ENCODE peak calls at places on chromosomes 3 and 15, in seven cellular contexts. W, M, N, D, S, G and I are unnamed samples.
A peak's percentile ranks its signal among the peaks of the same experiment; 100 is the strongest.

GRCh38 chr3:17761563-17761962 is 19.1 kb upstream of the TBC1D5 start:
- DNase-seq in G (no peak), M (no peak), D (no peak), S (no peak), N (no peak), W (no peak), I (no peak)

GRCh38 chr15:73704869-73705645 is 20.9 kb downstream of the CD276 start:
- DNase-seq in M (peak; percentile 59), G (no peak), N (peak; percentile 89), D (peak; percentile 68), W (peak; percentile 66), S (peak; percentile 86), I (peak; percentile 78)

GRCh38 chr3:129598484-129598883 is 8.0 kb downstream of the PLXND1 start:
- DNase-seq in D (no peak), G (no peak), N (no peak), W (no peak), S (no peak), M (no peak), I (no peak)

GRCh38 chr15:65175511-65175910 is 9.6 kb downstream of the CLPX start:
- DNase-seq in W (no peak), S (no peak), G (no peak), D (no peak), N (no peak), M (no peak), I (no peak)

GRCh38 chr3:148360046-148360445 is 337.7 kb upstream of the AGTR1 start:
- DNase-seq in S (no peak), D (no peak), G (no peak), W (peak; percentile 62), M (no peak), N (no peak), I (no peak)

GRCh38 chr15:79948095-79948695 is 22.8 kb downstream of the BCL2A1 start:
- DNase-seq in S (no peak), N (no peak), D (no peak), W (no peak), M (no peak), G (no peak), I (no peak)

GRCh38 chr3:160544837-160545236 is 20.5 kb downstream of the KPNA4 start:
- DNase-seq in W (no peak), D (peak; percentile 13), S (no peak), N (no peak), G (no peak), M (no peak), I (no peak)

GRCh38 chr3:2784627-2785026 is 325.5 kb downstream of the IL5RA start:
- DNase-seq in S (no peak), N (no peak), M (no peak), D (no peak), G (no peak), W (no peak), I (no peak)

GRCh38 chr3:169664034-169664820 is 715 bp upstream of the MECOM start:
- DNase-seq in D (peak; percentile 22), N (peak; percentile 34), M (no peak), S (peak; percentile 35), W (no peak), G (no peak), I (peak; percentile 36)

GRCh38 chr3:174191380-174191779 is 667.8 kb upstream of the NAALADL2 start:
- DNase-seq in D (no peak), N (no peak), W (no peak), S (no peak), M (peak; percentile 87), G (no peak), I (no peak)

GRCh38 chr15:75666823-75667501 is 19.2 kb downstream of the SNX33 start:
- DNase-seq in G (peak; percentile 91), M (no peak), W (peak; percentile 100), S (no peak), D (peak; percentile 90), N (no peak), I (no peak)

GRCh38 chr3:193777524-193777923 is 184.5 kb downstream of the OPA1 start:
- DNase-seq in N (no peak), M (no peak), D (no peak), G (no peak), W (no peak), S (no peak), I (no peak)

GRCh38 chr3:105851176-105851575 is 17.6 kb downstream of the CBLB start:
- DNase-seq in M (no peak), N (no peak), D (no peak), W (no peak), G (no peak), S (no peak), I (no peak)

GRCh38 chr3:43071313-43071893 is 34.5 kb downstream of the POMGNT2 start:
- DNase-seq in G (peak; percentile 19), S (peak; percentile 28), W (peak; percentile 8), N (peak; percentile 74), D (peak; percentile 49), M (no peak), I (peak; percentile 19)

GRCh38 chr3:143849854-143850549 is 1.7 kb upstream of the SLC9A9 start:
- DNase-seq in D (peak; percentile 52), W (peak; percentile 89), S (no peak), G (no peak), M (peak; percentile 88), N (no peak), I (no peak)

GRCh38 chr3:74328505-74328904 is 286.0 kb downstream of the CNTN3 start:
- DNase-seq in N (no peak), D (no peak), M (no peak), S (no peak), W (no peak), G (no peak), I (no peak)

GRCh38 chr15:24858737-24859601 is 95.8 kb upstream of the SNRPN start:
- DNase-seq in S (no peak), D (peak; percentile 25), N (peak; percentile 64), W (peak; percentile 11), G (no peak), M (no peak), I (peak; percentile 80)

GRCh38 chr3:106194726-106195125 is 325.9 kb upstream of the CBLB start:
- DNase-seq in M (no peak), N (no peak), D (no peak), S (no peak), G (no peak), W (no peak), I (no peak)

GRCh38 chr3:13878711-13879101 is 1.2 kb downstream of the WNT7A start:
- DNase-seq in D (peak; percentile 54), G (no peak), S (peak; percentile 69), M (no peak), W (no peak), N (peak; percentile 60), I (peak; percentile 68)

GRCh38 chr15:44468713-44469385 is 41.4 kb downstream of the CTDSPL2 start:
- DNase-seq in M (no peak), D (peak; percentile 58), N (no peak), W (peak; percentile 80), G (peak; percentile 24), S (peak; percentile 20), I (no peak)

GRCh38 chr3:9385209-9385936 is 12.0 kb upstream of the SETD5 start:
- DNase-seq in G (no peak), M (no peak), N (no peak), W (no peak), S (no peak), D (no peak), I (no peak)

GRCh38 chr3:77042892-77043291 is 3.0 kb downstream of the ROBO2 start:
- DNase-seq in M (no peak), S (peak; percentile 30), N (peak; percentile 24), W (peak; percentile 6), D (peak; percentile 23), G (no peak), I (peak; percentile 26)

GRCh38 chr3:170419301-170420087 is 826 bp downstream of the CLDN11 start:
- DNase-seq in N (peak; percentile 74), M (no peak), D (no peak), G (no peak), S (peak; percentile 32), W (peak; percentile 85), I (peak; percentile 76)

GRCh38 chr3:49026536-49026935 is 2.7 kb downstream of the IMPDH2 start:
- DNase-seq in W (no peak), G (no peak), S (no peak), M (no peak), D (no peak), N (no peak), I (no peak)
- H3K4me1 ChIP-seq in W (peaks cover 22% of the 10 kb centered on the region), G (peaks cover 52% of the 10 kb centered on the region), S (peaks cover 41% of the 10 kb centered on the region), M (peaks cover 52% of the 10 kb centered on the region), D (peaks cover 40% of the 10 kb centered on the region), N (peaks cover 16% of the 10 kb centered on the region), I (peaks cover 18% of the 10 kb centered on the region)

GRCh38 chr3:12287727-12288465 is 974 bp upstream of the PPARG start:
- DNase-seq in N (peak; percentile 69), S (peak; percentile 77), M (no peak), G (no peak), W (peak; percentile 63), D (peak; percentile 63), I (peak; percentile 78)
- H2AFZ ChIP-seq in N (peak overlapping the region; percentile 83), S (peak overlapping the region; percentile 80), M (no peak overlapping the region), G (no peak overlapping the region), W (peak overlapping the region; percentile 81), D (peak overlapping the region; percentile 77), I (peak overlapping the region; percentile 93)

DNA sequence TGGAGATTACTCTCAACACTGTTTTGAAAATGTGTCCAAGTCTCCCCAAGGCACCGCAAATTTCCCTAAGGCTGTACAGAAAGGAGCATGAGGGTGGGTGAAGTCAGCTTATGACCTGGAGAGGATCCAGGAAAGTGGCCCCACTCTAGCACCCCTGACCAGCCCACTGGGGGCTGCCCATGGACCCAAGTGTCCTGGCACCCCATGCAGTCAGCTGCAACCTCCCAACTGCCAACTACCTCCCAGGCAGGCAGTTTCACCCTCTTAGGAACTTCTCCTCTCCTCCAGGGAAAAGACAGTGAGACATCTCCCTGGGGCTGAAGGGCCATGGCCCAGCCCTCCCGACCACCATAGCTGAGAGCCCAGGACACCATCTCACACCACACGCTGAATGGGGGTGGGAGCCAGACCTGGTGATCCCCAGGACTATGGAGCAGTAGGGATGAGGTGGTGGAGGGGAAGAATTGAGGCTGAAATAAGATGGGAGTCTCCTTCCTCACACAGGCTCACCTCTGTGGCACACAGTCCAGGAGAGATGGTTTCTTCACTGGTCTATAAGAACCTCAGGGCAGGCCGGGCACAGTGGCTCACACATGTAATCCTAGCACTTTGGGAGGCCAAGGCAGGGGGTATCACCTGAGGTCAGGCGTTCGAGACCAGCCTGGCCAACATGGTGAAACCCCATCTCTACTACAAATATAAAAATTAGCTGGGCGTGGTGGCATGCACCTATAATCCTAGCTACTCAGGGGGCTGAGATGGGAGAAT is 104.4 kb downstream of the DAPK2 start:
- DNase-seq in S (no peak), W (no peak), G (no peak), N (no peak), M (no peak), D (no peak), I (no peak)
- TF ChIP-seq EZH2phosphoT487 in S (no peak), W (no peak), G (no peak), N (no peak), M (no peak), D (no peak), I (no peak)

GRCh38 chr15:100899601-100900000 is 19.6 kb upstream of the LRRK1 start:
- DNase-seq in W (no peak), G (no peak), S (no peak), N (no peak), M (no peak), D (no peak), I (no peak)

GRCh38 chr15:100897873-100898490 is 18.4 kb downstream of the ALDH1A3 start:
- DNase-seq in S (no peak), G (no peak), D (no peak), W (no peak), N (no peak), M (no peak), I (no peak)

GRCh38 chr15:100898661-100899462 is 19.2 kb downstream of the ALDH1A3 start:
- DNase-seq in M (no peak), G (no peak), S (no peak), N (no peak), W (no peak), D (no peak), I (no peak)

GRCh38 chr15:100895721-100896120 is 16.1 kb downstream of the ALDH1A3 start:
- DNase-seq in S (no peak), M (no peak), D (no peak), W (no peak), G (no peak), N (no peak), I (no peak)

GRCh38 chr15:100897201-100897872 is 17.7 kb downstream of the ALDH1A3 start:
- DNase-seq in S (no peak), W (no peak), N (no peak), M (no peak), D (no peak), G (no peak), I (no peak)
- H3K4me1 ChIP-seq in S (peaks cover 42% of the 10 kb centered on the region), W (peaks cover 5% of the 10 kb centered on the region), N (no peaks in the 10 kb centered on the region), M (no peaks in the 10 kb centered on the region), D (no peaks in the 10 kb centered on the region), G (no peaks in the 10 kb centered on the region), I (peaks cover 8% of the 10 kb centered on the region)